ENCODE peak calls at places on chromosomes 3 and 15, in five cellular contexts. Z is endothelial cell of umbilical vein, D is fibroblast of lung, U is psoas muscle, B is lung. J is an unnamed sample.

GRCh38 chr15:75508741-75509532 is 57.4 kb upstream of the SIN3A start:
- DNase-seq in Z (peak; percentile 58), D (peak; percentile 53), U (no peak), B (no peak), J (peak; percentile 8)

GRCh38 chr3:140686948-140687347 is 9.1 kb downstream of the TRIM42 start:
- DNase-seq in Z (no peak), D (no peak), U (no peak), B (no peak), J (no peak)

GRCh38 chr3:71551286-71551919 is 32.1 kb downstream of the FOXP1 start:
- DNase-seq in Z (peak; percentile 62), D (peak; percentile 79), U (no peak), B (no peak), J (no peak)

GRCh38 chr15:49901867-49902775 is 216.9 kb downstream of the ATP8B4 start:
- DNase-seq in Z (no peak), D (peak; percentile 32), U (no peak), B (no peak), J (no peak)

GRCh38 chr15:33795076-33795475 is 173.2 kb upstream of the CHRM5 start:
- DNase-seq in Z (no peak), D (no peak), U (no peak), B (no peak), J (no peak)

GRCh38 chr3:31900583-31900982 is 80.5 kb downstream of the OSBPL10 start:
- DNase-seq in Z (no peak), D (no peak), U (no peak), B (no peak), J (no peak)

GRCh38 chr15:81575436-81576123 is 201.6 kb upstream of the TMC3 start:
- DNase-seq in Z (peak; percentile 93), D (no peak), U (no peak), B (no peak), J (no peak)

GRCh38 chr3:131036200-131036816 is 9.6 kb downstream of the NEK11 start:
- DNase-seq in Z (no peak), D (peak; percentile 89), U (no peak), B (no peak), J (peak; percentile 23)

GRCh38 chr3:34676431-34676830 is 878.0 kb downstream of the PDCD6IP start:
- DNase-seq in Z (no peak), D (peak; percentile 62), U (no peak), B (no peak), J (no peak)

GRCh38 chr3:64058592-64058991 is 35.3 kb upstream of the PSMD6 start:
- DNase-seq in Z (no peak), D (no peak), U (no peak), B (no peak), J (no peak)

GRCh38 chr3:55416381-55416821 is 70.7 kb downstream of the WNT5A start:
- DNase-seq in Z (no peak), D (peak; percentile 89), U (no peak), B (no peak), J (peak; percentile 72)

GRCh38 chr3:10395671-10396070 is 74.8 kb upstream of the SEC13 start:
- DNase-seq in Z (no peak), D (no peak), U (no peak), B (no peak), J (no peak)

GRCh38 chr3:130849111-130849552 is 44.8 kb upstream of the ATP2C1 start:
- DNase-seq in Z (no peak), D (no peak), U (peak; percentile 34), B (peak; percentile 50), J (no peak)

GRCh38 chr3:146187334-146187950 is 26.5 kb upstream of the PLOD2 start:
- DNase-seq in Z (no peak), D (peak; percentile 32), U (no peak), B (no peak), J (no peak)

GRCh38 chr3:109191431-109191830 is 54.9 kb downstream of the C3orf85 start:
- DNase-seq in Z (no peak), D (peak; percentile 47), U (no peak), B (no peak), J (no peak)

GRCh38 chr15:80328496-80328895 is 75.7 kb upstream of the ARNT2 start:
- DNase-seq in Z (no peak), D (no peak), U (no peak), B (no peak), J (no peak)

GRCh38 chr15:45425135-45425534 is 46.8 kb upstream of the GATM start:
- DNase-seq in Z (peak; percentile 19), D (peak; percentile 74), U (no peak), B (no peak), J (no peak)

GRCh38 chr15:29821416-29822099 is 710 bp downstream of the TJP1 start:
- DNase-seq in Z (peak; percentile 89), D (peak; percentile 88), U (peak; percentile 65), B (peak; percentile 73), J (no peak)

GRCh38 chr3:14374444-14374883 is 27.9 kb upstream of the SLC6A6 start:
- DNase-seq in Z (no peak), D (no peak), U (peak; percentile 40), B (no peak), J (no peak)

GRCh38 chr15:38253448-38253847 is 812 bp downstream of the SPRED1 start:
- DNase-seq in Z (peak; percentile 41), D (peak; percentile 91), U (no peak), B (no peak), J (no peak)

GRCh38 chr15:64842986-64843561 is 1.4 kb downstream of the PLEKHO2 start:
- DNase-seq in Z (peak; percentile 74), D (peak; percentile 61), U (peak; percentile 80), B (no peak), J (no peak)

GRCh38 chr15:66862111-66862815 is 160.2 kb downstream of the SMAD6 start:
- DNase-seq in Z (no peak), D (no peak), U (no peak), B (no peak), J (no peak)

GRCh38 chr3:14378415-14378814 is 24.0 kb upstream of the SLC6A6 start:
- DNase-seq in Z (no peak), D (no peak), U (no peak), B (no peak), J (no peak)

GRCh38 chr3:113697192-113698090 is 999 bp upstream of the USF3 start:
- DNase-seq in Z (peak; percentile 56), D (no peak), U (no peak), B (no peak), J (no peak)

GRCh38 chr3:145087038-145087437 is 1073.9 kb downstream of the PLOD2 start:
- DNase-seq in Z (no peak), D (no peak), U (no peak), B (no peak), J (no peak)
- TF ChIP-seq CTCF in Z (no peak), D (no peak), U (no peak), B (no peak), J (no peak)

GRCh38 chr15:96230557-96231181 is 99.8 kb upstream of the NR2F2 start:
- DNase-seq in Z (peak; percentile 80), D (peak; percentile 68), U (no peak), B (no peak), J (no peak)

GRCh38 chr15:96232335-96232734 is 98.2 kb upstream of the NR2F2 start:
- DNase-seq in Z (no peak), D (no peak), U (no peak), B (no peak), J (no peak)

GRCh38 chr15:96237002-96237401 is 93.5 kb upstream of the NR2F2 start:
- DNase-seq in Z (peak; percentile 8), D (no peak), U (no peak), B (no peak), J (no peak)

GRCh38 chr15:96234109-96234892 is 96.2 kb upstream of the NR2F2 start:
- DNase-seq in Z (no peak), D (peak; percentile 49), U (peak; percentile 18), B (no peak), J (peak; percentile 74)
- H3K4me3 ChIP-seq in Z (no peak overlapping the region), D (no peak overlapping the region), U (no peak overlapping the region), B (no peak overlapping the region), J (no peak overlapping the region)

GRCh38 chr15:63483521-63484371 is 20.6 kb upstream of the USP3 start:
- DNase-seq in Z (peak; percentile 51), D (no peak), U (no peak), B (peak; percentile 28), J (no peak)

GRCh38 chr15:63481105-63481810 is 23.1 kb upstream of the USP3 start:
- DNase-seq in Z (no peak), D (no peak), U (no peak), B (no peak), J (no peak)

GRCh38 chr15:63480441-63480821 is 24.0 kb upstream of the USP3 start:
- DNase-seq in Z (no peak), D (no peak), U (no peak), B (no peak), J (no peak)

GRCh38 chr15:63484433-63484832 is 20.0 kb upstream of the USP3 start:
- DNase-seq in Z (no peak), D (no peak), U (no peak), B (no peak), J (no peak)

DNA sequence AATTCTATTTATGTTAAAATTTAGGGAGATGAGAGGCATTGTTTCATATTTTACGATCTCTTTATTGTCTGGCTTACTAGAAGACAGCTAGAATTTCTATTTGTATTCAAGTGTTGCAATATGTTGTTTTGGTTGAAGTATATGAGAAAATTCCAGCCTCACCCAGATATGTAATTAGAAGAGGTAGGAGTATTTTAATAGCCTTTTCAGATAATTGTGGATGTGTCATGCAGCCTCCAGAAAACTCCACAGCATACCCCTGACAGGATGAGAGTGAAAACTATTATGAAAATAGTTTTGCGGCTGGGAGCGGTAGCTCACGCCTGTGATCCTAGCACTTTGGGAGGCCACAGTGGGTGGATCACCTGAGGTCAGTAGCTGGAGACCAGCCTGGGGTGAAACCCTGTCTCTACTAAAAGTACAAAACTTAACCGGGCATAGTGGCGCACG is 21.5 kb upstream of the USP3 start:
- DNase-seq in Z (no peak), D (no peak), U (no peak), B (no peak), J (no peak)
- H3K27me3 ChIP-seq in Z (no peaks in the 10 kb centered on the region), D (no peaks in the 10 kb centered on the region), U (no peaks in the 10 kb centered on the region), B (no peaks in the 10 kb centered on the region), J (no peaks in the 10 kb centered on the region)

DNA sequence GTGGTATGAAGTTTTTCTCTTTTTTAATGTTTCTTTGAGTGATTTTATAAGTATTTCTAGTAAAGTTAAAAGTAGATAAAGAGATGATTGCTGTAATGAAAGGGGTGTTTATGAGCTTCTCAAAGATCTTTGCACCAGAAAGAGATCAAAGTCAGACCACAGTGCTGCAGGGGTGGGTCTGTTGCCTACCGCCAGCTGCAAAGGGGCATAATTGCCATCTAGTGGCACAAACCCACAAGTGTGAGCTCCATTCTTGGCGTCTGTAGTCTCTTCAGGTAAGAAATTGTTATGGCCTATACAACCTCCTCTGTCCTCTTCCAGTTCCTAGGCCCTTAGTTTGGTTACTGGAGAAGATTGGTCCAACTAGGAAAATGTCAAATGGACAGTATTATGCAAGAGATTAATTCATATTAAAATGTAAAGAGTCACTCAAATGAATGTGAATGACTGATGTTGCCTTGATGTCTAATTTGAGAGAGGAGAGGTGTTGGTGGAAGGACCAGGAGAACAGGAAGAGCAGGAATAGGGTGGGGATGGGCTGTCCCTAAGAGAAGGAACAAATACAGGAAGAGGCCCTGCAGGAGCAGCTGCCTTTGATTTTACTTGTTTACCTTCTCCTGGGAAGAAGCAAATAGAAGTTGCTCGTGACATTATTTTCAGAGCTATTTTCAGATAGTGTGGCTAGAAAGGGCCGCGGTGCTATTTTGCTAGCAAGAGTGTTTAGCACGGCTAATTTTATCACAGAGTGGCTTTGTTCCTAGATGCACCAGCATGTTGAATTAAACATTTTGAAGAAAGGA is 53.0 kb upstream of the GSK3B start:
- DNase-seq in Z (peak; percentile 25), D (no peak), U (no peak), B (no peak), J (no peak)
- TF ChIP-seq CTCF in Z (no peak), D (no peak), U (no peak), B (peak; percentile 1), J (no peak)

J was measured in BJ.